ENCODE peak calls at places on chromosomes 13 and 19, in six cellular contexts. Q is sigmoid colon, J is body of pancreas, P is IMR-90, H is heart left ventricle, K is suprapubic skin. R is an unnamed sample.
A peak's percentile ranks its signal among the peaks of the same experiment; 100 is the strongest.

GRCh38 chr13:49869514-49869913 is 66.6 kb downstream of the SPRYD7 start:
- DNase-seq in Q (no peak), J (peak; percentile 22), P (peak; percentile 36), H (no peak), K (no peak), R (no peak)

GRCh38 chr13:48412100-48412556 is 785 bp downstream of the LPAR6 start:
- DNase-seq in Q (no peak), J (no peak), P (peak; percentile 31), H (no peak), K (no peak), R (no peak)

GRCh38 chr19:49591731-49592485 is 926 bp downstream of the PRR12 start:
- DNase-seq in Q (peak; percentile 74), J (peak; percentile 43), P (peak; percentile 26), H (peak; percentile 59), K (peak; percentile 84), R (peak; percentile 51)

GRCh38 chr19:10419646-10420443 is 493 bp upstream of the PDE4A start:
- DNase-seq in Q (no peak), J (no peak), P (peak; percentile 61), H (no peak), K (no peak), R (no peak)

GRCh38 chr19:51195616-51196015 is 29.3 kb upstream of the CD33 start:
- DNase-seq in Q (no peak), J (no peak), P (no peak), H (no peak), K (no peak), R (no peak)

GRCh38 chr13:28408235-28408848 is 86.6 kb downstream of the FLT1 start:
- DNase-seq in Q (no peak), J (peak; percentile 12), P (no peak), H (peak; percentile 73), K (no peak), R (peak; percentile 23)

GRCh38 chr19:6250024-6250605 is 29.7 kb downstream of the MLLT1 start:
- DNase-seq in Q (no peak), J (no peak), P (peak; percentile 80), H (no peak), K (no peak), R (no peak)

GRCh38 chr19:2405256-2405655 is 22.1 kb downstream of the TIMM13 start:
- DNase-seq in Q (no peak), J (no peak), P (no peak), H (no peak), K (no peak), R (no peak)

GRCh38 chr19:11421607-11422098 is 2.5 kb upstream of the RGL3 start:
- DNase-seq in Q (no peak), J (peak; percentile 50), P (no peak), H (peak; percentile 73), K (no peak), R (no peak)

GRCh38 chr19:51799311-51799997 is 4.5 kb downstream of the FPR3 start:
- DNase-seq in Q (peak; percentile 90), J (peak; percentile 54), P (peak; percentile 94), H (peak; percentile 95), K (peak; percentile 86), R (peak; percentile 78)

GRCh38 chr13:97211357-97211756 is 10.8 kb upstream of the MBNL2 start:
- DNase-seq in Q (no peak), J (no peak), P (peak; percentile 48), H (no peak), K (no peak), R (no peak)

GRCh38 chr13:97205971-97206370 is 16.2 kb upstream of the MBNL2 start:
- DNase-seq in Q (no peak), J (no peak), P (peak; percentile 68), H (no peak), K (no peak), R (no peak)

GRCh38 chr13:97200081-97200942 is 21.8 kb upstream of the MBNL2 start:
- DNase-seq in Q (no peak), J (no peak), P (peak; percentile 56), H (no peak), K (no peak), R (no peak)

GRCh38 chr13:97202761-97203160 is 19.4 kb upstream of the MBNL2 start:
- DNase-seq in Q (no peak), J (no peak), P (no peak), H (no peak), K (no peak), R (no peak)

GRCh38 chr13:97205465-97205864 is 16.7 kb upstream of the MBNL2 start:
- DNase-seq in Q (no peak), J (no peak), P (no peak), H (no peak), K (no peak), R (no peak)
- H3K4me3 ChIP-seq in Q (no peak overlapping the region), J (no peak overlapping the region), P (no peak overlapping the region), H (no peak overlapping the region), K (no peak overlapping the region), R (no peak overlapping the region)

GRCh38 chr13:75308222-75308621 is 173.7 kb downstream of the TBC1D4 start:
- DNase-seq in Q (no peak), J (no peak), P (peak; percentile 21), H (no peak), K (no peak), R (no peak)

GRCh38 chr13:75305057-75305456 is 176.9 kb downstream of the TBC1D4 start:
- DNase-seq in Q (no peak), J (no peak), P (no peak), H (peak; percentile 45), K (no peak), R (no peak)

GRCh38 chr13:75312884-75313520 is 169.0 kb downstream of the TBC1D4 start:
- DNase-seq in Q (no peak), J (no peak), P (no peak), H (no peak), K (no peak), R (no peak)

GRCh38 chr13:75307370-75307984 is 174.5 kb downstream of the TBC1D4 start:
- DNase-seq in Q (no peak), J (no peak), P (peak; percentile 17), H (no peak), K (no peak), R (no peak)

GRCh38 chr13:75310005-75310580 is 171.9 kb downstream of the TBC1D4 start:
- DNase-seq in Q (no peak), J (no peak), P (no peak), H (no peak), K (no peak), R (no peak)
- TF ChIP-seq POLR2A in Q (no peak), J (no peak), P (no peak), H (no peak), K (no peak), R (no peak)

DNA sequence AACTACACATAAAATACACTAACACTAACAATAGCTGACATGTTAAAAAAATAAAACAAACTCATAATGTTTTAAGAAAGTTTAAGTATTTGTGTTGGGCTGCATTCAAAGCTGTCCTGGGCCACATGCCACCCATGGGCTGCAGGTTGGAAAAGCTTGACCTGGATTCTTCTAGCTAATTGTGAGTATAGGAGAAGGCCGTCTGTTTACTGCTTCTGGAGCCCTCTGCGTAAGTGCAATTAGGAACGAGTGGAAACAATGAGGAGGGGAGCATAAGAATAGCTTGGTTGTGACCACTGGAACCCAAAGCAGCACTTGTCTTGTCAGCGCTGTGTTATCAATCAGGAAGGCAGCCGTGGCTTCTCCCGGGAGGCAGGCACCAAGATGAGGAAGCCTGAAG is 110.4 kb upstream of the MBNL2 start:
- DNase-seq in Q (no peak), J (no peak), P (no peak), H (no peak), K (no peak), R (no peak)
- H3K27ac ChIP-seq in Q (peak overlapping the region; percentile 85), J (no peak overlapping the region), P (peak overlapping the region; percentile 1), H (no peak overlapping the region), K (no peak overlapping the region), R (no peak overlapping the region)

DNA sequence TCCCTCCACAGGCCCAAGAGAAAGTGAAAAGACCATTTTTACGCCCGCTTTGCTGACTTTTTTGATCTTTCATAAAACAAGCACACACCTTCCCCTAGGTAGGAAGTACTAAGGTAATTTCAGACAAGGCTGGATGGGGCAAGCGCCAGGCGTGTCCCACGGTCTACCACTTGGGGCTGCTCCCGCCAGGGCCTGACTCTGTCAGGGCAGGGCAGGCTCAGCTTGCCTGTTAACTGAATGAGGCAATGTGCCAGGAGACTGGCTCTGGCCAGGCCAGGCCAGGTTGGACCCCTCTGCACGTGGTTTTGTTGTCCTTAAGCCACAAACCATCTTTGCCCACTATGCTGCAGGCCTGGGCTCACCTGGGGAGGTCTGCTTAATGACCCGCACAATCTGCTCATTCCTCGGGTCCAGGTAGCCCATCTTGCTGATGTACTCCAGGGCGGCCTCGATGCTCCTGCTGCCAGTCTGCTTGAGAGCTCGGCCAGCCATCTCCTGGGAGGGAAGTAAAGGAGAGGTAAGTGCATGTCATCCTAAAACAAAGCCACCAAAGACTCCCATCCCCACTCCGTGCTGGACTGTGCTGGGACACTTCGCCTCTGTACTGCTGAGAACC is 70.4 kb downstream of the LATS2 start:
- DNase-seq in Q (no peak), J (no peak), P (no peak), H (no peak), K (no peak), R (no peak)
- H3K4me3 ChIP-seq in Q (no peak overlapping the region), J (no peak overlapping the region), P (no peak overlapping the region), H (no peak overlapping the region), K (no peak overlapping the region), R (no peak overlapping the region)

GRCh38 chr19:8307965-8308866 is at the start of gene CD320:
- DNase-seq in Q (peak; percentile 94), J (peak; percentile 94), P (peak; percentile 87), H (peak; percentile 94), K (peak; percentile 91), R (peak; percentile 86)
- TF ChIP-seq POLR2A in Q (no peak), J (peak; percentile 46), P (peak; percentile 67), H (no peak), K (no peak), R (peak; percentile 53)

GRCh38 chr19:8639821-8640401 is 9.5 kb downstream of the NFILZ start:
- DNase-seq in Q (no peak), J (no peak), P (no peak), H (no peak), K (no peak), R (no peak)
- H3K27ac ChIP-seq in Q (no peak overlapping the region), J (no peak overlapping the region), P (no peak overlapping the region), H (no peak overlapping the region), K (peak overlapping the region; percentile 46), R (no peak overlapping the region)

GRCh38 chr19:35334064-35334753 is 5.2 kb downstream of the CD22 start:
- DNase-seq in Q (no peak), J (no peak), P (no peak), H (peak; percentile 2), K (no peak), R (no peak)

GRCh38 chr19:35330475-35330874 is 1.5 kb downstream of the CD22 start:
- DNase-seq in Q (no peak), J (no peak), P (no peak), H (no peak), K (no peak), R (no peak)

GRCh38 chr19:35331551-35332214 is 2.7 kb downstream of the CD22 start:
- DNase-seq in Q (no peak), J (no peak), P (no peak), H (no peak), K (no peak), R (no peak)

GRCh38 chr19:35329323-35329722 is 336 bp downstream of the CD22 start:
- DNase-seq in Q (no peak), J (no peak), P (no peak), H (no peak), K (no peak), R (no peak)

DNA sequence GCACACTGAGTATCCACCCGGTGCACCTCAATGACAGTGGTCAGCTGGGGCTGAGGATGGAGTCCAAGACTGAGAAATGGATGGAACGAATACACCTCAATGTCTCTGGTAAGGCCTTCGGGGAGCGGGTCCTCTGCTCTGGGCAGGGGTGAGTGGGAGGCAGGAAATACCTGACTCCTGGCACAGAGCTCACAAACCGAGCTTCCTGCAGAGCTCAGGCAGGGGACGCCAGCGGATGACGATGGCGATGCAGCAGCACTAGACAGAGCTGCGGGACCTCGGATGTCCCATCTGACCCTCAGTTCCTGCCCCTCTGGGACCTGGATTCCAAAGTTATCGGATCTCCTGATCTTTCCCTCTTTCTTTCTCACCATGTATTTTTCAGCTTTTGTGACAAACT is 3.8 kb downstream of the CD22 start:
- DNase-seq in Q (no peak), J (no peak), P (no peak), H (no peak), K (no peak), R (no peak)
- H3K4me3 ChIP-seq in Q (no peak overlapping the region), J (no peak overlapping the region), P (no peak overlapping the region), H (no peak overlapping the region), K (no peak overlapping the region), R (no peak overlapping the region)

R was measured in uterus.